ENCODE peak calls at places on chromosomes 2 and 18, in nine cellular contexts. One of them, this sample, is unnamed.

GRCh38 chr2:109058802-109059201 is 69.8 kb upstream of the EDAR start:
- ATAC-seq in activated CD8-positive, alpha-beta memory T cell treated with anti-CD3 and anti-CD28 coated beads, Interleukin-2, amount 10 ng/mL, durations not matched to agents 7 days and 5 days: no peak
- ATAC-seq in omental fat pad: no peak
- ATAC-seq in Panc1: no peak
- ATAC-seq in sciatic nerve: no peak
- ATAC-seq in activated T-helper 17 cell treated with anti-CD3 and anti-CD28 coated beads, Interleukin-2, amount 50 U/mL, for 72 hours: no peak
- ATAC-seq in GM23338: no peak
- ATAC-seq in HepG2: no peak
- ATAC-seq in aorta: no peak
- ATAC-seq in this sample: no peak

GRCh38 chr2:203787954-203788353 is 79.6 kb upstream of the CTLA4 start:
- ATAC-seq in sciatic nerve: peak; percentile 20
- ATAC-seq in Panc1: no peak
- ATAC-seq in aorta: peak; percentile 37
- ATAC-seq in GM23338: no peak
- ATAC-seq in activated T-helper 17 cell treated with anti-CD3 and anti-CD28 coated beads, Interleukin-2, amount 50 U/mL, for 72 hours: no peak
- ATAC-seq in omental fat pad: no peak
- ATAC-seq in activated CD8-positive, alpha-beta memory T cell treated with anti-CD3 and anti-CD28 coated beads, Interleukin-2, amount 10 ng/mL, durations not matched to agents 7 days and 5 days: no peak
- ATAC-seq in HepG2: no peak
- ATAC-seq in this sample: no peak

GRCh38 chr18:9055626-9056025 is 46.9 kb upstream of the NDUFV2 start:
- ATAC-seq in sciatic nerve: peak; percentile 18
- ATAC-seq in GM23338: no peak
- ATAC-seq in Panc1: no peak
- ATAC-seq in aorta: no peak
- ATAC-seq in HepG2: no peak
- ATAC-seq in omental fat pad: no peak
- ATAC-seq in activated T-helper 17 cell treated with anti-CD3 and anti-CD28 coated beads, Interleukin-2, amount 50 U/mL, for 72 hours: no peak
- ATAC-seq in activated CD8-positive, alpha-beta memory T cell treated with anti-CD3 and anti-CD28 coated beads, Interleukin-2, amount 10 ng/mL, durations not matched to agents 7 days and 5 days: no peak
- ATAC-seq in this sample: peak; percentile 56

GRCh38 chr18:56627991-56628390 is 10.4 kb downstream of the TXNL1 start:
- ATAC-seq in aorta: no peak
- ATAC-seq in omental fat pad: no peak
- ATAC-seq in activated CD8-positive, alpha-beta memory T cell treated with anti-CD3 and anti-CD28 coated beads, Interleukin-2, amount 10 ng/mL, durations not matched to agents 7 days and 5 days: no peak
- ATAC-seq in GM23338: no peak
- ATAC-seq in HepG2: no peak
- ATAC-seq in activated T-helper 17 cell treated with anti-CD3 and anti-CD28 coated beads, Interleukin-2, amount 50 U/mL, for 72 hours: no peak
- ATAC-seq in Panc1: no peak
- ATAC-seq in sciatic nerve: no peak
- ATAC-seq in this sample: no peak

GRCh38 chr2:157105372-157105771 is 152.1 kb upstream of the GALNT5 start:
- ATAC-seq in sciatic nerve: no peak
- ATAC-seq in Panc1: no peak
- ATAC-seq in aorta: no peak
- ATAC-seq in activated CD8-positive, alpha-beta memory T cell treated with anti-CD3 and anti-CD28 coated beads, Interleukin-2, amount 10 ng/mL, durations not matched to agents 7 days and 5 days: no peak
- ATAC-seq in activated T-helper 17 cell treated with anti-CD3 and anti-CD28 coated beads, Interleukin-2, amount 50 U/mL, for 72 hours: no peak
- ATAC-seq in HepG2: no peak
- ATAC-seq in omental fat pad: no peak
- ATAC-seq in GM23338: no peak
- ATAC-seq in this sample: no peak

GRCh38 chr2:135840601-135841000 is 3.6 kb upstream of the LCT start:
- ATAC-seq in activated CD8-positive, alpha-beta memory T cell treated with anti-CD3 and anti-CD28 coated beads, Interleukin-2, amount 10 ng/mL, durations not matched to agents 7 days and 5 days: peak; percentile 9
- ATAC-seq in Panc1: no peak
- ATAC-seq in sciatic nerve: peak; percentile 72
- ATAC-seq in omental fat pad: no peak
- ATAC-seq in activated T-helper 17 cell treated with anti-CD3 and anti-CD28 coated beads, Interleukin-2, amount 50 U/mL, for 72 hours: peak; percentile 46
- ATAC-seq in HepG2: peak; percentile 44
- ATAC-seq in aorta: peak; percentile 56
- ATAC-seq in GM23338: no peak
- ATAC-seq in this sample: peak; percentile 32

GRCh38 chr2:200592414-200593075 is 6.7 kb downstream of the AOX1 start:
- ATAC-seq in GM23338: no peak
- ATAC-seq in activated T-helper 17 cell treated with anti-CD3 and anti-CD28 coated beads, Interleukin-2, amount 50 U/mL, for 72 hours: no peak
- ATAC-seq in sciatic nerve: no peak
- ATAC-seq in aorta: no peak
- ATAC-seq in omental fat pad: no peak
- ATAC-seq in activated CD8-positive, alpha-beta memory T cell treated with anti-CD3 and anti-CD28 coated beads, Interleukin-2, amount 10 ng/mL, durations not matched to agents 7 days and 5 days: no peak
- ATAC-seq in HepG2: peak; percentile 43
- ATAC-seq in Panc1: no peak
- ATAC-seq in this sample: no peak

GRCh38 chr2:46239847-46240181 is 57.4 kb upstream of the EPAS1 start:
- ATAC-seq in GM23338: no peak
- ATAC-seq in activated T-helper 17 cell treated with anti-CD3 and anti-CD28 coated beads, Interleukin-2, amount 50 U/mL, for 72 hours: peak; percentile 93
- ATAC-seq in sciatic nerve: no peak
- ATAC-seq in omental fat pad: no peak
- ATAC-seq in HepG2: no peak
- ATAC-seq in aorta: no peak
- ATAC-seq in Panc1: no peak
- ATAC-seq in activated CD8-positive, alpha-beta memory T cell treated with anti-CD3 and anti-CD28 coated beads, Interleukin-2, amount 10 ng/mL, durations not matched to agents 7 days and 5 days: peak; percentile 93
- ATAC-seq in this sample: no peak

GRCh38 chr2:233059797-233060499 is at the start of gene INPP5D:
- ATAC-seq in sciatic nerve: peak; percentile 62
- ATAC-seq in Panc1: peak; percentile 19
- ATAC-seq in aorta: peak; percentile 37
- ATAC-seq in HepG2: peak; percentile 10
- ATAC-seq in omental fat pad: no peak
- ATAC-seq in activated T-helper 17 cell treated with anti-CD3 and anti-CD28 coated beads, Interleukin-2, amount 50 U/mL, for 72 hours: peak; percentile 66
- ATAC-seq in activated CD8-positive, alpha-beta memory T cell treated with anti-CD3 and anti-CD28 coated beads, Interleukin-2, amount 10 ng/mL, durations not matched to agents 7 days and 5 days: peak; percentile 86
- ATAC-seq in GM23338: no peak
- ATAC-seq in this sample: peak; percentile 36

GRCh38 chr2:65380243-65380642 is 52.2 kb downstream of the SPRED2 start:
- ATAC-seq in HepG2: no peak
- ATAC-seq in activated CD8-positive, alpha-beta memory T cell treated with anti-CD3 and anti-CD28 coated beads, Interleukin-2, amount 10 ng/mL, durations not matched to agents 7 days and 5 days: no peak
- ATAC-seq in aorta: no peak
- ATAC-seq in sciatic nerve: no peak
- ATAC-seq in omental fat pad: no peak
- ATAC-seq in GM23338: no peak
- ATAC-seq in Panc1: no peak
- ATAC-seq in activated T-helper 17 cell treated with anti-CD3 and anti-CD28 coated beads, Interleukin-2, amount 50 U/mL, for 72 hours: no peak
- ATAC-seq in this sample: no peak

GRCh38 chr2:131132729-131133128 is 27.6 kb downstream of the PLEKHB2 start:
- ATAC-seq in Panc1: no peak
- ATAC-seq in omental fat pad: no peak
- ATAC-seq in sciatic nerve: no peak
- ATAC-seq in activated CD8-positive, alpha-beta memory T cell treated with anti-CD3 and anti-CD28 coated beads, Interleukin-2, amount 10 ng/mL, durations not matched to agents 7 days and 5 days: no peak
- ATAC-seq in HepG2: peak; percentile 50
- ATAC-seq in GM23338: peak; percentile 52
- ATAC-seq in activated T-helper 17 cell treated with anti-CD3 and anti-CD28 coated beads, Interleukin-2, amount 50 U/mL, for 72 hours: peak; percentile 49
- ATAC-seq in aorta: no peak
- ATAC-seq in this sample: no peak

GRCh38 chr18:47284691-47285370 is 33.4 kb upstream of the SKOR2 start:
- ATAC-seq in GM23338: no peak
- ATAC-seq in HepG2: no peak
- ATAC-seq in activated T-helper 17 cell treated with anti-CD3 and anti-CD28 coated beads, Interleukin-2, amount 50 U/mL, for 72 hours: peak; percentile 48
- ATAC-seq in omental fat pad: no peak
- ATAC-seq in Panc1: no peak
- ATAC-seq in sciatic nerve: no peak
- ATAC-seq in activated CD8-positive, alpha-beta memory T cell treated with anti-CD3 and anti-CD28 coated beads, Interleukin-2, amount 10 ng/mL, durations not matched to agents 7 days and 5 days: no peak
- ATAC-seq in aorta: no peak
- ATAC-seq in this sample: no peak

GRCh38 chr2:159083601-159084000 is 115.2 kb downstream of the TANC1 start:
- ATAC-seq in sciatic nerve: no peak
- ATAC-seq in Panc1: peak; percentile 58
- ATAC-seq in HepG2: no peak
- ATAC-seq in activated CD8-positive, alpha-beta memory T cell treated with anti-CD3 and anti-CD28 coated beads, Interleukin-2, amount 10 ng/mL, durations not matched to agents 7 days and 5 days: no peak
- ATAC-seq in GM23338: no peak
- ATAC-seq in omental fat pad: no peak
- ATAC-seq in activated T-helper 17 cell treated with anti-CD3 and anti-CD28 coated beads, Interleukin-2, amount 50 U/mL, for 72 hours: no peak
- ATAC-seq in aorta: peak; percentile 49
- ATAC-seq in this sample: no peak

GRCh38 chr2:157355618-157356017 is 30.0 kb upstream of the ERMN start:
- ATAC-seq in GM23338: no peak
- ATAC-seq in Panc1: no peak
- ATAC-seq in sciatic nerve: no peak
- ATAC-seq in activated T-helper 17 cell treated with anti-CD3 and anti-CD28 coated beads, Interleukin-2, amount 50 U/mL, for 72 hours: no peak
- ATAC-seq in omental fat pad: no peak
- ATAC-seq in aorta: no peak
- ATAC-seq in activated CD8-positive, alpha-beta memory T cell treated with anti-CD3 and anti-CD28 coated beads, Interleukin-2, amount 10 ng/mL, durations not matched to agents 7 days and 5 days: no peak
- ATAC-seq in HepG2: no peak
- ATAC-seq in this sample: no peak

GRCh38 chr2:149040451-149040850 is 2.0 kb downstream of the LYPD6B start:
- ATAC-seq in omental fat pad: no peak
- ATAC-seq in Panc1: no peak
- ATAC-seq in HepG2: peak; percentile 29
- ATAC-seq in sciatic nerve: no peak
- ATAC-seq in GM23338: peak; percentile 28
- ATAC-seq in activated T-helper 17 cell treated with anti-CD3 and anti-CD28 coated beads, Interleukin-2, amount 50 U/mL, for 72 hours: no peak
- ATAC-seq in aorta: no peak
- ATAC-seq in activated CD8-positive, alpha-beta memory T cell treated with anti-CD3 and anti-CD28 coated beads, Interleukin-2, amount 10 ng/mL, durations not matched to agents 7 days and 5 days: no peak
- ATAC-seq in this sample: no peak

GRCh38 chr18:24736686-24737085 is 276.2 kb downstream of the HRH4 start:
- ATAC-seq in activated T-helper 17 cell treated with anti-CD3 and anti-CD28 coated beads, Interleukin-2, amount 50 U/mL, for 72 hours: no peak
- ATAC-seq in GM23338: no peak
- ATAC-seq in activated CD8-positive, alpha-beta memory T cell treated with anti-CD3 and anti-CD28 coated beads, Interleukin-2, amount 10 ng/mL, durations not matched to agents 7 days and 5 days: no peak
- ATAC-seq in aorta: peak; percentile 36
- ATAC-seq in HepG2: no peak
- ATAC-seq in omental fat pad: no peak
- ATAC-seq in sciatic nerve: no peak
- ATAC-seq in Panc1: no peak
- ATAC-seq in this sample: no peak

GRCh38 chr2:40225670-40226069 is 226.2 kb downstream of the SLC8A1 start:
- ATAC-seq in sciatic nerve: no peak
- ATAC-seq in GM23338: no peak
- ATAC-seq in HepG2: no peak
- ATAC-seq in activated CD8-positive, alpha-beta memory T cell treated with anti-CD3 and anti-CD28 coated beads, Interleukin-2, amount 10 ng/mL, durations not matched to agents 7 days and 5 days: no peak
- ATAC-seq in aorta: no peak
- ATAC-seq in activated T-helper 17 cell treated with anti-CD3 and anti-CD28 coated beads, Interleukin-2, amount 50 U/mL, for 72 hours: no peak
- ATAC-seq in omental fat pad: no peak
- ATAC-seq in Panc1: no peak
- ATAC-seq in this sample: no peak

GRCh38 chr2:96527052-96527964 is 9.2 kb upstream of the ARID5A start:
- ATAC-seq in omental fat pad: no peak
- ATAC-seq in sciatic nerve: no peak
- ATAC-seq in Panc1: no peak
- ATAC-seq in GM23338: peak; percentile 70
- ATAC-seq in activated T-helper 17 cell treated with anti-CD3 and anti-CD28 coated beads, Interleukin-2, amount 50 U/mL, for 72 hours: peak; percentile 22
- ATAC-seq in HepG2: no peak
- ATAC-seq in activated CD8-positive, alpha-beta memory T cell treated with anti-CD3 and anti-CD28 coated beads, Interleukin-2, amount 10 ng/mL, durations not matched to agents 7 days and 5 days: peak; percentile 43
- ATAC-seq in aorta: peak; percentile 5
- ATAC-seq in this sample: no peak

GRCh38 chr2:167209784-167210183 is 321.5 kb downstream of the XIRP2 start:
- ATAC-seq in activated CD8-positive, alpha-beta memory T cell treated with anti-CD3 and anti-CD28 coated beads, Interleukin-2, amount 10 ng/mL, durations not matched to agents 7 days and 5 days: no peak
- ATAC-seq in activated T-helper 17 cell treated with anti-CD3 and anti-CD28 coated beads, Interleukin-2, amount 50 U/mL, for 72 hours: no peak
- ATAC-seq in HepG2: no peak
- ATAC-seq in aorta: no peak
- ATAC-seq in Panc1: no peak
- ATAC-seq in sciatic nerve: peak; percentile 73
- ATAC-seq in omental fat pad: no peak
- ATAC-seq in GM23338: no peak
- ATAC-seq in this sample: no peak

GRCh38 chr2:1773883-1774282 is 29.6 kb upstream of the PXDN start:
- ATAC-seq in activated T-helper 17 cell treated with anti-CD3 and anti-CD28 coated beads, Interleukin-2, amount 50 U/mL, for 72 hours: no peak
- ATAC-seq in activated CD8-positive, alpha-beta memory T cell treated with anti-CD3 and anti-CD28 coated beads, Interleukin-2, amount 10 ng/mL, durations not matched to agents 7 days and 5 days: no peak
- ATAC-seq in GM23338: no peak
- ATAC-seq in Panc1: no peak
- ATAC-seq in HepG2: no peak
- ATAC-seq in sciatic nerve: no peak
- ATAC-seq in omental fat pad: no peak
- ATAC-seq in aorta: no peak
- ATAC-seq in this sample: no peak

GRCh38 chr2:232363784-232364615 is 14.6 kb upstream of the ALPP start:
- ATAC-seq in Panc1: peak; percentile 17
- ATAC-seq in omental fat pad: no peak
- ATAC-seq in HepG2: peak; percentile 4
- ATAC-seq in activated CD8-positive, alpha-beta memory T cell treated with anti-CD3 and anti-CD28 coated beads, Interleukin-2, amount 10 ng/mL, durations not matched to agents 7 days and 5 days: peak; percentile 73
- ATAC-seq in sciatic nerve: no peak
- ATAC-seq in activated T-helper 17 cell treated with anti-CD3 and anti-CD28 coated beads, Interleukin-2, amount 50 U/mL, for 72 hours: peak; percentile 49
- ATAC-seq in GM23338: no peak
- ATAC-seq in aorta: no peak
- ATAC-seq in this sample: no peak

GRCh38 chr18:43192408-43192807 is 76.9 kb upstream of the RIT2 start:
- ATAC-seq in GM23338: no peak
- ATAC-seq in HepG2: no peak
- ATAC-seq in activated T-helper 17 cell treated with anti-CD3 and anti-CD28 coated beads, Interleukin-2, amount 50 U/mL, for 72 hours: no peak
- ATAC-seq in activated CD8-positive, alpha-beta memory T cell treated with anti-CD3 and anti-CD28 coated beads, Interleukin-2, amount 10 ng/mL, durations not matched to agents 7 days and 5 days: no peak
- ATAC-seq in omental fat pad: no peak
- ATAC-seq in Panc1: no peak
- ATAC-seq in sciatic nerve: no peak
- ATAC-seq in aorta: no peak
- ATAC-seq in this sample: no peak

GRCh38 chr18:32761231-32761785 is 11.5 kb downstream of the KLHL14 start:
- ATAC-seq in activated T-helper 17 cell treated with anti-CD3 and anti-CD28 coated beads, Interleukin-2, amount 50 U/mL, for 72 hours: no peak
- ATAC-seq in GM23338: peak; percentile 39
- ATAC-seq in activated CD8-positive, alpha-beta memory T cell treated with anti-CD3 and anti-CD28 coated beads, Interleukin-2, amount 10 ng/mL, durations not matched to agents 7 days and 5 days: no peak
- ATAC-seq in HepG2: no peak
- ATAC-seq in aorta: no peak
- ATAC-seq in Panc1: no peak
- ATAC-seq in omental fat pad: no peak
- ATAC-seq in sciatic nerve: no peak
- ATAC-seq in this sample: no peak

GRCh38 chr2:145984541-145984940 is 1464.6 kb upstream of the ZEB2 start:
- ATAC-seq in sciatic nerve: no peak
- ATAC-seq in GM23338: no peak
- ATAC-seq in omental fat pad: peak; percentile 75
- ATAC-seq in HepG2: no peak
- ATAC-seq in activated CD8-positive, alpha-beta memory T cell treated with anti-CD3 and anti-CD28 coated beads, Interleukin-2, amount 10 ng/mL, durations not matched to agents 7 days and 5 days: no peak
- ATAC-seq in activated T-helper 17 cell treated with anti-CD3 and anti-CD28 coated beads, Interleukin-2, amount 50 U/mL, for 72 hours: no peak
- ATAC-seq in Panc1: no peak
- ATAC-seq in aorta: no peak
- ATAC-seq in this sample: no peak

GRCh38 chr2:172869861-172870260 is 134.2 kb downstream of the RAPGEF4 start:
- ATAC-seq in activated T-helper 17 cell treated with anti-CD3 and anti-CD28 coated beads, Interleukin-2, amount 50 U/mL, for 72 hours: no peak
- ATAC-seq in Panc1: no peak
- ATAC-seq in HepG2: no peak
- ATAC-seq in sciatic nerve: no peak
- ATAC-seq in aorta: no peak
- ATAC-seq in omental fat pad: no peak
- ATAC-seq in activated CD8-positive, alpha-beta memory T cell treated with anti-CD3 and anti-CD28 coated beads, Interleukin-2, amount 10 ng/mL, durations not matched to agents 7 days and 5 days: no peak
- ATAC-seq in GM23338: no peak
- ATAC-seq in this sample: no peak

GRCh38 chr18:79518028-79518682 is 122.4 kb downstream of the NFATC1 start:
- ATAC-seq in activated T-helper 17 cell treated with anti-CD3 and anti-CD28 coated beads, Interleukin-2, amount 50 U/mL, for 72 hours: no peak
- ATAC-seq in HepG2: no peak
- ATAC-seq in Panc1: no peak
- ATAC-seq in GM23338: no peak
- ATAC-seq in activated CD8-positive, alpha-beta memory T cell treated with anti-CD3 and anti-CD28 coated beads, Interleukin-2, amount 10 ng/mL, durations not matched to agents 7 days and 5 days: no peak
- ATAC-seq in sciatic nerve: no peak
- ATAC-seq in omental fat pad: no peak
- ATAC-seq in aorta: no peak
- ATAC-seq in this sample: no peak

GRCh38 chr18:32177530-32177929 is 12.3 kb upstream of the MEP1B start:
- ATAC-seq in omental fat pad: no peak
- ATAC-seq in HepG2: no peak
- ATAC-seq in aorta: no peak
- ATAC-seq in Panc1: no peak
- ATAC-seq in activated T-helper 17 cell treated with anti-CD3 and anti-CD28 coated beads, Interleukin-2, amount 50 U/mL, for 72 hours: no peak
- ATAC-seq in GM23338: no peak
- ATAC-seq in activated CD8-positive, alpha-beta memory T cell treated with anti-CD3 and anti-CD28 coated beads, Interleukin-2, amount 10 ng/mL, durations not matched to agents 7 days and 5 days: no peak
- ATAC-seq in sciatic nerve: no peak
- ATAC-seq in this sample: no peak

GRCh38 chr2:1886405-1886992 is 142.2 kb upstream of the PXDN start:
- ATAC-seq in activated CD8-positive, alpha-beta memory T cell treated with anti-CD3 and anti-CD28 coated beads, Interleukin-2, amount 10 ng/mL, durations not matched to agents 7 days and 5 days: no peak
- ATAC-seq in sciatic nerve: peak; percentile 43
- ATAC-seq in GM23338: peak; percentile 85
- ATAC-seq in omental fat pad: no peak
- ATAC-seq in HepG2: peak; percentile 88
- ATAC-seq in aorta: no peak
- ATAC-seq in Panc1: peak; percentile 87
- ATAC-seq in activated T-helper 17 cell treated with anti-CD3 and anti-CD28 coated beads, Interleukin-2, amount 50 U/mL, for 72 hours: peak; percentile 28
- ATAC-seq in this sample: no peak

This sample was measured in gastroesophageal sphincter.